ENCODE peak calls at places on chromosomes 2 and 18, in six cellular contexts. N, H, T, V, D and Y are unnamed samples.

GRCh38 chr18:59917422-59917821 is 17.6 kb downstream of the PMAIP1 start:
- DNase-seq in N (no peak), H (no peak), T (peak), V (no peak), D (peak), Y (no peak)

GRCh38 chr2:222228046-222228445 is 70.8 kb downstream of the PAX3 start:
- DNase-seq in N (no peak), H (no peak), T (no peak), V (no peak), D (no peak), Y (no peak)

GRCh38 chr2:206970589-206971375 is 31.5 kb downstream of the CPO start:
- DNase-seq in N (no peak), H (no peak), T (no peak), V (no peak), D (no peak), Y (no peak)

GRCh38 chr2:150063432-150063889 is 424.0 kb downstream of the RND3 start:
- DNase-seq in N (no peak), H (no peak), T (no peak), V (peak), D (no peak), Y (no peak)

GRCh38 chr2:234032301-234032856 is 18.1 kb upstream of the SPP2 start:
- DNase-seq in N (no peak), H (no peak), T (peak), V (peak), D (peak), Y (peak)

GRCh38 chr2:196535742-196536141 is 103.8 kb upstream of the CCDC150 start:
- DNase-seq in N (no peak), H (no peak), T (no peak), V (no peak), D (no peak), Y (no peak)

GRCh38 chr2:219350938-219351280 is 18.4 kb upstream of the RESP18 start:
- DNase-seq in N (no peak), H (no peak), T (no peak), V (peak), D (no peak), Y (no peak)

GRCh38 chr2:231781798-231782726 is 980 bp upstream of the PDE6D start:
- DNase-seq in N (no peak), H (no peak), T (peak), V (peak), D (peak), Y (no peak)

GRCh38 chr2:132645176-132645575 is 24.8 kb downstream of the LYPD1 start:
- DNase-seq in N (no peak), H (peak), T (no peak), V (no peak), D (no peak), Y (no peak)

GRCh38 chr2:203500951-203501350 is 34.1 kb downstream of the RAPH1 start:
- DNase-seq in N (no peak), H (no peak), T (no peak), V (no peak), D (no peak), Y (no peak)

GRCh38 chr2:203728321-203728720 is 21.9 kb downstream of the CD28 start:
- DNase-seq in N (no peak), H (no peak), T (no peak), V (no peak), D (no peak), Y (no peak)

GRCh38 chr2:135043345-135043744 is 3.9 kb downstream of the MAP3K19 start:
- DNase-seq in N (no peak), H (no peak), T (no peak), V (no peak), D (no peak), Y (no peak)

GRCh38 chr18:31819106-31819924 is 58.6 kb upstream of the SLC25A52 start:
- DNase-seq in N (no peak), H (no peak), T (no peak), V (peak), D (peak), Y (peak)

GRCh38 chr2:47201224-47201623 is 46.1 kb upstream of the STPG4 start:
- DNase-seq in N (no peak), H (no peak), T (no peak), V (peak), D (no peak), Y (no peak)

GRCh38 chr2:205934443-205934842 is 151.5 kb downstream of the INO80D start:
- DNase-seq in N (no peak), H (no peak), T (no peak), V (no peak), D (peak), Y (no peak)
- TF ChIP-seq CTCF in N (no peak), H (no peak), T (no peak), V (peak), D (no peak), Y (peak)

GRCh38 chr2:66440011-66440542 is 5.2 kb downstream of the MEIS1 start:
- DNase-seq in N (no peak), H (peak), T (no peak), V (peak), D (no peak), Y (no peak)
- H3K4me3 ChIP-seq in N (no peak), H (peak), T (peak), V (peak), D (no peak), Y (peak)

GRCh38 chr18:57910817-57911216 is 107.7 kb upstream of the ATP8B1 start:
- DNase-seq in N (no peak), H (no peak), T (no peak), V (no peak), D (no peak), Y (no peak)
- TF ChIP-seq CTCF in N (no peak), H (peak), T (peak), V (peak), D (peak), Y (peak)

GRCh38 chr2:128323501-128323931 is 4.8 kb upstream of the HS6ST1 start:
- DNase-seq in N (no peak), H (no peak), T (no peak), V (no peak), D (no peak), Y (no peak)

GRCh38 chr2:128324008-128324896 is 5.6 kb upstream of the HS6ST1 start:
- DNase-seq in N (no peak), H (peak), T (no peak), V (no peak), D (no peak), Y (no peak)

GRCh38 chr2:128321784-128322650 is 3.3 kb upstream of the HS6ST1 start:
- DNase-seq in N (peak), H (peak), T (peak), V (peak), D (peak), Y (no peak)

GRCh38 chr2:128321421-128321775 is 2.7 kb upstream of the HS6ST1 start:
- DNase-seq in N (no peak), H (peak), T (peak), V (no peak), D (no peak), Y (no peak)

GRCh38 chr2:128322651-128323491 is 4.2 kb upstream of the HS6ST1 start:
- DNase-seq in N (no peak), H (peak), T (peak), V (no peak), D (no peak), Y (no peak)
- H3K4me3 ChIP-seq in N (peak), H (peak), T (peak), V (peak), D (peak), Y (peak)

GRCh38 chr2:68441994-68442322 is 25.1 kb downstream of the FBXO48 start:
- DNase-seq in N (no peak), H (no peak), T (no peak), V (no peak), D (no peak), Y (no peak)
- TF ChIP-seq CTCF in N (no peak), H (no peak), T (no peak), V (no peak), D (no peak), Y (no peak)